ENCODE peak calls at places on chromosomes 11 and 22, in ten cellular contexts. S, J, V, U, I, L, A, K, W and F are unnamed samples.

GRCh38 chr22:16969508-16970327 is 38.3 kb downstream of the GAB4 start:
- DNase-seq in S (no peak), J (no peak), V (no peak), U (no peak), I (no peak), L (no peak), A (no peak), K (no peak), W (no peak), F (no peak)

GRCh38 chr11:43282607-43283440 is 29.0 kb upstream of the API5 start:
- DNase-seq in S (peak), J (peak), V (peak), U (no peak), I (peak), L (peak), A (no peak), K (peak), W (peak), F (no peak)

GRCh38 chr11:19398772-19399542 is 158.2 kb upstream of the E2F8 start:
- DNase-seq in S (no peak), J (no peak), V (peak), U (no peak), I (peak), L (no peak), A (peak), K (peak), W (no peak), F (no peak)

GRCh38 chr22:33409134-33409533 is 351.0 kb upstream of the SYN3 start:
- DNase-seq in S (no peak), J (no peak), V (no peak), U (no peak), I (no peak), L (no peak), A (no peak), K (no peak), W (no peak), F (no peak)

GRCh38 chr11:77322926-77323590 is 21.6 kb upstream of the GDPD4 start:
- DNase-seq in S (no peak), J (no peak), V (no peak), U (no peak), I (no peak), L (no peak), A (no peak), K (no peak), W (no peak), F (no peak)

GRCh38 chr11:14902650-14903350 is 10.8 kb upstream of the CYP2R1 start:
- DNase-seq in S (no peak), J (no peak), V (no peak), U (no peak), I (peak), L (no peak), A (no peak), K (no peak), W (no peak), F (no peak)

GRCh38 chr11:45921561-45922424 is 663 bp upstream of the LARGE2 start:
- DNase-seq in S (peak), J (peak), V (no peak), U (no peak), I (no peak), L (no peak), A (no peak), K (peak), W (no peak), F (no peak)

GRCh38 chr22:38204784-38205183 is 3.0 kb downstream of the MAFF start:
- DNase-seq in S (no peak), J (no peak), V (no peak), U (no peak), I (peak), L (no peak), A (no peak), K (no peak), W (peak), F (no peak)

GRCh38 chr11:86222081-86222480 is 22.5 kb upstream of the EED start:
- DNase-seq in S (no peak), J (no peak), V (no peak), U (no peak), I (peak), L (no peak), A (no peak), K (no peak), W (no peak), F (no peak)

GRCh38 chr11:74138572-74138971 is 32.2 kb downstream of the C2CD3 start:
- DNase-seq in S (no peak), J (peak), V (no peak), U (no peak), I (peak), L (no peak), A (peak), K (peak), W (no peak), F (no peak)

GRCh38 chr11:68461284-68461861 is 821 bp downstream of the PPP6R3 start:
- DNase-seq in S (no peak), J (no peak), V (peak), U (no peak), I (peak), L (no peak), A (no peak), K (no peak), W (no peak), F (no peak)

GRCh38 chr22:29079218-29079901 is 6.5 kb downstream of the KREMEN1 start:
- DNase-seq in S (no peak), J (peak), V (peak), U (no peak), I (no peak), L (no peak), A (no peak), K (peak), W (peak), F (no peak)

GRCh38 chr11:15716550-15716949 is 601.8 kb downstream of the INSC start:
- DNase-seq in S (no peak), J (no peak), V (no peak), U (no peak), I (peak), L (no peak), A (peak), K (no peak), W (no peak), F (no peak)

GRCh38 chr11:46625406-46625805 is 8.1 kb downstream of the ATG13 start:
- DNase-seq in S (no peak), J (no peak), V (no peak), U (no peak), I (no peak), L (no peak), A (no peak), K (no peak), W (no peak), F (no peak)

GRCh38 chr11:32448232-32448631 is 12.9 kb upstream of the WT1 start:
- DNase-seq in S (no peak), J (peak), V (peak), U (no peak), I (peak), L (no peak), A (no peak), K (no peak), W (peak), F (no peak)

GRCh38 chr11:126281245-126281644 is 1.6 kb upstream of the TIRAP start:
- DNase-seq in S (no peak), J (no peak), V (no peak), U (no peak), I (no peak), L (no peak), A (no peak), K (no peak), W (no peak), F (no peak)

GRCh38 chr11:22927793-22928192 is 67.5 kb upstream of the CCDC179 start:
- DNase-seq in S (no peak), J (no peak), V (no peak), U (no peak), I (no peak), L (no peak), A (no peak), K (no peak), W (no peak), F (no peak)

GRCh38 chr11:27754035-27755017 is 54.1 kb upstream of the BDNF start:
- DNase-seq in S (no peak), J (no peak), V (no peak), U (no peak), I (peak), L (no peak), A (peak), K (no peak), W (no peak), F (no peak)

GRCh38 chr11:20488352-20488751 is 100.8 kb downstream of the PRMT3 start:
- DNase-seq in S (no peak), J (peak), V (no peak), U (no peak), I (no peak), L (no peak), A (no peak), K (no peak), W (no peak), F (no peak)

GRCh38 chr11:116975661-116976060 is 122.6 kb downstream of the SIK3 start:
- DNase-seq in S (no peak), J (no peak), V (no peak), U (no peak), I (no peak), L (no peak), A (no peak), K (no peak), W (no peak), F (no peak)

GRCh38 chr22:46933526-46933925 is 171.1 kb downstream of the TBC1D22A start:
- DNase-seq in S (no peak), J (no peak), V (no peak), U (no peak), I (no peak), L (no peak), A (no peak), K (no peak), W (peak), F (no peak)

GRCh38 chr22:48434868-48435250 is 1392.8 kb downstream of the BRD1 start:
- DNase-seq in S (no peak), J (no peak), V (no peak), U (no peak), I (no peak), L (no peak), A (no peak), K (no peak), W (no peak), F (no peak)

GRCh38 chr11:104127828-104128227 is 36.1 kb downstream of the PDGFD start:
- DNase-seq in S (no peak), J (no peak), V (no peak), U (no peak), I (peak), L (no peak), A (peak), K (no peak), W (no peak), F (no peak)

GRCh38 chr11:117171648-117172051 is 6.9 kb upstream of the SIDT2 start:
- DNase-seq in S (no peak), J (no peak), V (no peak), U (no peak), I (peak), L (no peak), A (no peak), K (peak), W (no peak), F (no peak)

GRCh38 chr11:102306048-102306575 is 11.2 kb upstream of the BIRC3 start:
- DNase-seq in S (peak), J (no peak), V (no peak), U (no peak), I (no peak), L (no peak), A (no peak), K (peak), W (no peak), F (no peak)

GRCh38 chr11:44623716-44624491 is 58.4 kb downstream of the CD82 start:
- DNase-seq in S (peak), J (peak), V (no peak), U (no peak), I (peak), L (no peak), A (no peak), K (peak), W (no peak), F (no peak)

GRCh38 chr22:40265783-40266182 is 80.5 kb upstream of the ADSL start:
- DNase-seq in S (no peak), J (no peak), V (no peak), U (no peak), I (no peak), L (no peak), A (no peak), K (no peak), W (peak), F (no peak)

GRCh38 chr11:122655527-122656072 is at the start of gene UBASH3B:
- DNase-seq in S (peak), J (peak), V (peak), U (peak), I (peak), L (peak), A (no peak), K (peak), W (peak), F (peak)

GRCh38 chr11:27423125-27423524 is 49.5 kb downstream of the LGR4 start:
- DNase-seq in S (no peak), J (peak), V (peak), U (no peak), I (peak), L (no peak), A (peak), K (no peak), W (peak), F (no peak)